ENCODE peak calls at places on chromosomes 5 and 9, in six cellular contexts. D is CD4-positive, alpha-beta memory T cell; R is RWPE1; S is sigmoid colon; M is cardiac muscle cell; N is aorta. W is an unnamed sample.

GRCh38 chr5:159410480-159410879 is 80.2 kb upstream of the IL12B start:
- DNase-seq in D (no peak), S (no peak), N (no peak), R (no peak), M (peak; percentile 6), W (no peak)

GRCh38 chr5:127210082-127210481 is 80.5 kb upstream of the MEGF10 start:
- DNase-seq in M (no peak), R (no peak), D (no peak), S (no peak), N (no peak), W (no peak)

GRCh38 chr5:463952-464351 is 21.0 kb downstream of the EXOC3 start:
- DNase-seq in N (peak; percentile 46), S (peak; percentile 24), R (no peak), D (peak; percentile 84), M (no peak), W (no peak)

GRCh38 chr9:130872912-130873503 is 23.6 kb downstream of the QRFP start:
- DNase-seq in D (no peak), S (peak; percentile 85), N (peak; percentile 81), R (no peak), M (no peak), W (no peak)

GRCh38 chr5:149748471-149749094 is 18.5 kb downstream of the PPARGC1B start:
- DNase-seq in M (no peak), N (no peak), D (no peak), R (no peak), S (no peak), W (no peak)

GRCh38 chr5:115379622-115380344 is 83.3 kb upstream of the CCDC112 start:
- DNase-seq in S (no peak), D (peak; percentile 7), N (no peak), R (peak; percentile 83), M (no peak), W (no peak)

GRCh38 chr5:30042677-30043076 is 1150.8 kb upstream of the CDH6 start:
- DNase-seq in N (no peak), S (no peak), D (no peak), R (no peak), M (no peak), W (no peak)

GRCh38 chr5:36060516-36060885 is 6.2 kb downstream of the UGT3A2 start:
- DNase-seq in N (no peak), D (no peak), M (no peak), R (no peak), S (no peak), W (no peak)

GRCh38 chr5:173011602-173012001 is 28.0 kb downstream of the ATP6V0E1 start:
- DNase-seq in R (no peak), N (no peak), D (no peak), M (no peak), S (no peak), W (no peak)

GRCh38 chr5:131392461-131393095 is 128.7 kb downstream of the CDC42SE2 start:
- DNase-seq in M (no peak), S (no peak), N (no peak), D (no peak), R (no peak), W (no peak)
- H3K27ac ChIP-seq in M (no peak overlapping the region), S (no peak overlapping the region), N (no peak overlapping the region), D (peak overlapping the region; percentile 85), R (no peak overlapping the region), W (no peak overlapping the region)

GRCh38 chr5:154042751-154043150 is 4.0 kb downstream of the MFAP3 start:
- DNase-seq in M (peak; percentile 52), S (no peak), D (no peak), N (no peak), R (no peak), W (no peak)

GRCh38 chr5:154046486-154046885 is 7.7 kb downstream of the MFAP3 start:
- DNase-seq in N (no peak), M (peak; percentile 16), R (no peak), D (no peak), S (no peak), W (no peak)

GRCh38 chr5:154047324-154047723 is 8.6 kb downstream of the MFAP3 start:
- DNase-seq in D (no peak), M (no peak), R (no peak), N (no peak), S (no peak), W (no peak)

GRCh38 chr5:154044585-154044984 is 5.8 kb downstream of the MFAP3 start:
- DNase-seq in S (no peak), M (no peak), D (peak; percentile 5), R (no peak), N (no peak), W (no peak)

GRCh38 chr5:154044099-154044498 is 5.3 kb downstream of the MFAP3 start:
- DNase-seq in S (no peak), R (no peak), N (no peak), D (no peak), M (no peak), W (no peak)
- H3K27ac ChIP-seq in S (no peak overlapping the region), R (no peak overlapping the region), N (no peak overlapping the region), D (no peak overlapping the region), M (no peak overlapping the region), W (no peak overlapping the region)

DNA sequence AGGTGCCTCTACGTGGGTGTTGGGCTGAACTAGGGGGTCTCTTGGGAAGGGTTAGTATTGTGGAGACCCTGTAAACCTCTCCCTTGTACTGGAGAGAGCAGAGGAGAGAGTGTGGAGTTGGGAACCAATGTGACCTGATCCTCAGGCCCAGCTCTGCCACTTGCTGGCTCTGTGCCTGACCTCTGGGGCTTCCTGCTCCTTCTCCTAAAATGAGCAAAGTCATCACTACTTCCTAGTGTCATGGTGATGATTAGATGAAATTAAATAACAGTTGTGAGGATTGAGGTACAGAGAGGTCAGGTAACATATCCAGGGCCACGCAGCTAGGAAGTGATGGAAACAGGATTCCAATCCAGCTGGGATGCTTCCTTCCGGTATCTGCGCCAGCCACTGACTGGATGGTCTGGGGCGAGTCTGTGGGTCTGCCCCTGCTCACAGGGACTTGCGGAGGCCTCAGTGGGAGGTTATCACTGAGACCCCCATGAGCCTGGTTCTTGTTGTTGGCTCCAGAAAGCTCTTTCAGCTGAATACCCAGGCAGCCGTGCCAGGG is 9.2 kb downstream of the GALNT10 start:
- DNase-seq in M (no peak), R (no peak), N (no peak), D (no peak), S (no peak), W (no peak)
- H3K27ac ChIP-seq in M (no peak overlapping the region), R (peak overlapping the region; percentile 6), N (no peak overlapping the region), D (peak overlapping the region; percentile 47), S (no peak overlapping the region), W (no peak overlapping the region)

GRCh38 chr5:81855576-81855975 is 104.7 kb upstream of the SSBP2 start:
- DNase-seq in R (peak; percentile 36), S (no peak), N (no peak), D (no peak), M (no peak), W (no peak)
- H3K27ac ChIP-seq in R (no peak overlapping the region), S (peak overlapping the region; percentile 21), N (peak overlapping the region; percentile 87), D (no peak overlapping the region), M (no peak overlapping the region), W (no peak overlapping the region)

GRCh38 chr9:35521708-35522107 is 31.8 kb downstream of the RUSC2 start:
- DNase-seq in R (no peak), D (no peak), M (peak; percentile 52), N (no peak), S (peak; percentile 87), W (no peak)

GRCh38 chr9:35520404-35520790 is 30.5 kb downstream of the RUSC2 start:
- DNase-seq in D (no peak), N (no peak), R (no peak), S (no peak), M (no peak), W (no peak)

GRCh38 chr9:35519697-35520403 is 29.9 kb downstream of the RUSC2 start:
- DNase-seq in R (no peak), M (no peak), S (no peak), D (no peak), N (no peak), W (no peak)

GRCh38 chr9:35522725-35523124 is 32.8 kb downstream of the RUSC2 start:
- DNase-seq in D (no peak), N (no peak), R (no peak), M (no peak), S (no peak), W (no peak)

DNA sequence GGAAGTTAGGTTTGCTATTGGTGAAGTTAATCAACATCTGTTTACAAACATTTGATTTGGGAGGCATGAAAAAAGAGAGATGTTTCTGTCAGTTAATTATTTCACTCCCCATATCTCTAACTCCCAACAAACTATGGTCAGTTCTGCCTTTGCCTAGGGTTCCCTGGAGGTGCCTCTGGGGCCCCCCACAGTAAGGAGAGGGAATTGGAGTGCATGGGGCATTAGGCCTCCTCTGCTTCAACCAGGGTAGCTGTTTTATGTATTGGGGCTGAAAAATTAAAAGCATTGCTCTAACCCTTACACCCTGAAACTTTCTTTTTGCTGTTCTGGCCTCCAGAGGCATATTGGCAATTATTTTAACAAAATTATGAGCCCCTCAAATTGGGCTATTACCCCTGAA is 32.3 kb downstream of the RUSC2 start:
- DNase-seq in N (no peak), M (no peak), R (no peak), D (no peak), S (no peak), W (no peak)
- H3K27ac ChIP-seq in N (no peak overlapping the region), M (peak overlapping the region; percentile 93), R (no peak overlapping the region), D (no peak overlapping the region), S (peak overlapping the region; percentile 87), W (no peak overlapping the region)